ENCODE peak calls at places on chromosomes 6 and 20, in six cellular contexts. F is A549, A is NB4, K is K562, V is HepG2, D is GM12878. Z is an unnamed sample.

GRCh38 chr6:84681693-84682326 is 82.6 kb downstream of the TBX18 start:
- DNase-seq in F (no peak), K (peak; percentile 12), A (no peak), D (no peak), V (no peak), Z (no peak)

GRCh38 chr6:110529355-110529754 is 52.9 kb upstream of the SLC22A16 start:
- DNase-seq in A (peak; percentile 65), K (no peak), F (no peak), D (no peak), V (no peak), Z (peak; percentile 52)

GRCh38 chr6:163547287-163547686 is 132.8 kb downstream of the QKI start:
- DNase-seq in F (no peak), V (no peak), K (no peak), A (no peak), D (no peak), Z (no peak)

GRCh38 chr20:10501377-10501776 is 66.3 kb downstream of the SLX4IP start:
- DNase-seq in A (peak; percentile 97), V (no peak), D (no peak), F (no peak), K (peak; percentile 59), Z (no peak)

GRCh38 chr6:43809417-43810305 is 39.6 kb downstream of the VEGFA start:
- DNase-seq in A (peak; percentile 48), K (peak; percentile 75), F (peak; percentile 28), D (no peak), V (peak; percentile 45), Z (peak; percentile 2)

GRCh38 chr6:157273756-157274088 is 49.6 kb downstream of the TMEM242 start:
- DNase-seq in D (no peak), K (peak; percentile 77), F (peak; percentile 70), V (peak; percentile 41), A (peak; percentile 73), Z (no peak)

GRCh38 chr20:40251284-40251932 is 437.6 kb downstream of the MAFB start:
- DNase-seq in D (no peak), K (peak; percentile 51), F (peak; percentile 4), A (peak; percentile 62), V (peak; percentile 70), Z (peak; percentile 17)

GRCh38 chr20:7950387-7950786 is 10.1 kb upstream of the HAO1 start:
- DNase-seq in K (no peak), V (no peak), A (no peak), D (no peak), F (no peak), Z (no peak)

GRCh38 chr6:139117734-139118133 is 17.1 kb upstream of the HECA start:
- DNase-seq in A (no peak), V (no peak), D (no peak), K (no peak), F (no peak), Z (no peak)

GRCh38 chr20:23179766-23180403 is 93.8 kb upstream of the CD93 start:
- DNase-seq in A (no peak), F (no peak), K (no peak), V (no peak), D (no peak), Z (peak; percentile 49)

GRCh38 chr6:168648730-168649129 is 207.7 kb downstream of the SMOC2 start:
- DNase-seq in A (no peak), V (no peak), F (no peak), K (no peak), D (no peak), Z (no peak)

GRCh38 chr6:111793711-111794111 is 79.5 kb downstream of the FYN start:
- DNase-seq in V (peak; percentile 86), K (peak; percentile 48), F (no peak), A (peak; percentile 88), D (no peak), Z (no peak)

DNA sequence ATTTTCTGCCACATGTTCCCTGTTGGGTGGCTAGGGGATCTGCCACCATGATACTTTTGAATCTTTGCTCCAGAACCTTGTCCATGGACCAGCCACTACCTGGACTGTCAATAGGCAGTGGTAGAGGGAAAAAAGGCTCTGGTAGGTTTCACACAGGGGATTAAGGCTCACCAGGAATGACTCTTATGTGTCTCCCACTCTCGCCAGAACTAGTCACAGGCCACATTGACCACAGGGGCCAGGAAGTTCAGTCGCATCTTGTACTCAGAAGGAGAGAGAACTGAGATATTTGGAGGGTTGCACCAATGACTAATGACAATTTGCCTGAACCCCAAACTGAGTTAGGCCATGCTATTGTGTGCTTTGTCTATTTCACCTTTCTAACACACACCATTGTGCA is 23.6 kb upstream of the APCDD1L start:
- DNase-seq in A (peak; percentile 24), D (no peak), K (no peak), F (no peak), V (no peak), Z (no peak)
- TF ChIP-seq MYC in A (no peak), D (no peak), K (no peak), F (no peak), V (no peak), Z (no peak)

GRCh38 chr20:62472020-62472342 is 3.8 kb downstream of the GATA5 start:
- DNase-seq in A (no peak), K (no peak), D (no peak), F (no peak), V (no peak), Z (no peak)
- TF ChIP-seq MYC in A (no peak), K (no peak), D (no peak), F (no peak), V (peak; percentile 47), Z (no peak)

DNA sequence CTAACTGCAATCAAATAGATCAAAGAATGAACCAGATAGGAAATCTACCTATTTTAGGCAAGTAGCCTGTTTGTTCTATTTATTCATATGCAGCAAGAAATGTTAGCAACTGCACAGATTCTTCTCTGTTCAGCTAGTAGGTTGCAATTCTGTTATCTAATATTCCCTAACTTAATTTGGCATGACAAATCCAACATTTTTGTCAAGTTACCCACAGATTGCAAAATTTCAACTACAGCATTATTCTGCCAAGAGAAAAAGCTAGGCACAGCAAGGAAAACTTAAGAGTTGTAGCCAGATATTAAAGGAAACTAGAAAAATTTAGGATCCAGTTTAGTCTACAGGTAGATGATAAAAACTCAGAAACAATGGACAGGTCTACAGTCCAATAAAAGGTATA is 104.4 kb upstream of the SYNCRIP start:
- DNase-seq in A (no peak), V (no peak), F (no peak), K (no peak), D (no peak), Z (no peak)
- TF ChIP-seq MYC in A (no peak), V (no peak), F (no peak), K (no peak), D (no peak), Z (no peak)

GRCh38 chr6:149112976-149113375 is 204.5 kb upstream of the TAB2 start:
- DNase-seq in A (no peak), K (no peak), V (no peak), F (no peak), D (no peak), Z (no peak)
- TF ChIP-seq MYC in A (no peak), K (no peak), V (no peak), F (no peak), D (no peak), Z (no peak)

DNA sequence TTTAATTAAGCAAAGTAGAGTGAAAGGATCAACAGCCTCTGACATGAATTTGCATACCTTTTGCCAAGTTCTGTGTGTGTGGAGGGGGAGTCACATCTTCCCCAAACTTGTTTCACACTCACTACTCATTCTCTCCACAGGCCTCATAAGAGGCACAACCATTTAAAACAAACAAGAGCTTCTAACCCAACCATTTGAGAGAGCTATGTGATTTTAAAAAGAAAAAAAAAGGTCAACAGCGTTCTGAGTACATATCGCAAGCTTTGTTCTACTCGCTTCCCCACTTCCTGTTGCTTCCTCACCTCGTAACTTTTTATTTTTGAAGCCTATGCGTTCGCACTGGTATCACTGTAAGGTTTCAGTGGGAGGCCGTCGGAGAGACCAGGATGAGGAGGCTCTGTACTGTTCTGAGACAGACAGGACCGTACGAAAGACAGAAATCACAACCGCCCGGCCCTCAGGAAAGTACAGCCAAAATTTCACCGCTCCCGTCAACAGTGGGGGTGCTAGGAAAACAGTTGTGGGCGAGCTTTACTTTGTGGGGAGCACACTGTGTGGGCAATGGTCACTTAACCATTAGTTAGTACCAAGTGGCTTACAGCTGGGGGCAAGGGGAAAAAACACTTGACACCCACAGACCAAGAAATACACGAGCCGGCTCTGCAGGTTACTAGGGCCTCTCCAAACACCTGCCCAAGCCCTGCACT is 61.3 kb downstream of the TRERF1 start:
- DNase-seq in V (no peak), F (no peak), D (no peak), A (no peak), K (no peak), Z (no peak)
- TF ChIP-seq MYC in V (no peak), F (no peak), D (no peak), A (no peak), K (no peak), Z (no peak)

DNA sequence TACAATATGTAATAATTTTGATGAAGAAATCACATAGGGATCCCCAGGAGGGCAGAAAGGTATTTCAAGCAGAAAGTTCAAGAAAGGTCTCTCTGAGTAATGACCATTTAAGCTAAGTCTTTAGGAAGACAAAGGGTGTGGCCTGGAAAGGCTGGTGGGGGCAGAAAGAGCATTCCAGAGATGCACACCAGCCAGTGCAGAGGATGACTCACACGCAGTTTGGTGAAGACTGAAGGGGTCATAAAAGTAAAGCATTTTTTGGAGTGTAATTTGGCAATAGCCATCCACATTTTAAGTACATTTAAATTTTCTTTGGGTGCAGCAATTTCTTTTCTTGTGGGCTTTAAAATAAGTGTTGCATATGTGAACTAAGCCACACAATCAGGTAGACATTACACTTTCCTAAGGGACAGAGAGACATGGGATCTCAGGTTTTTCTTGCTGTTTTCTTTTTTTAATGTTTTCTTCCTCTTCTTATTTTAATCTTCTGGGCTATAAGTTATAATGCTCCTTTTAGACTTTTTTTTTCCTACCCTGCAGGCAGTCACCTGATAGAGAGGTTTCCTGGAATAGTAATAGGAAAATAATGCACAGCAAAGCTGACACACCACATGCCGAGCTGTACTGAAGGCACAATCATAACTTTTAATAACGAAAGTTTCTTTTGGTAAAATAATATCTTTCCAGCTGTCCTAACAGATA is 49.5 kb upstream of the PTPRK start:
- DNase-seq in D (no peak), V (no peak), A (no peak), F (peak; percentile 30), K (no peak), Z (peak; percentile 9)
- TF ChIP-seq MYC in D (no peak), V (no peak), A (no peak), F (no peak), K (no peak), Z (no peak)

DNA sequence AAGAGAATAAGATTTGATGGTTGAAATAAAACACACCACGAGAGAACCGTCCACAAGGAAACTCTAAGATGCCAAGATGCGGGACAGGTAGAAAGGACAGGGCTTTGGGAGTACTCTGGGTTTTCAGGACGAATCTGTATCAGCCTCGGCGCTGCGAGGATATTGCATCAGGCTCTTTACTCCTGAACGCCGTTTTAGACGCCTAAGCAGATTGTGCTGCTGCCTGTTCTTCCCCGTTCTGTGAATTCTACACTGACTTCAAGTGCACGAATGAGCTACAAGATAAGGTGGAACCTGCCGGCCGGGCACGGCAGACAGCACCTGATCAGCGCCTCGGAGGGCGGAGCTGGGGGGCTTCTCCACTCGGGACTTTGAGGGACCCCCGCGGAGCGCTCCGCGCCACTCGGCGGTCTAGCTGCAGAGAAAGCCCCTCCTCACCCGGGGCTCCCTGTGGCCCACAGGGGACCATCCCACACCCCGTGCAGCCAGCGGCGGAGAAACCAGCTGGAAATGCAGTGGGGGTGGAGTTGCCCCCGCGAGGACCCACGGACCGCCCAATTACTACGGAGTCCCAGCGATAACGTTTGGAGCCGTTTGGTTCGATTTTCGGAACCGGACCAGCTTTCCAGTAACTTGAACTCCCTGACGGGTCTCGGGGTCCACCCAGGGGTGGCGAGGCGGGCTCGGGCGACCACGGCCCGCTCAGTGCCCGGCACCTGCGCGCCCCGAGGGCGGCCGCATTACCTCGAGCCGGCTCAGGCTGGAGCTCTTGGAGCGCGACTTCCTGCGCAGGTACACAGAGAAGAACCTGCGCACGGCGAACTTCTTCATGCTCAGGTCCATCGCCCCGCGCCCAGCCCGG is 643 bp downstream of the RPS6KA2 start:
- DNase-seq in A (peak; percentile 63), F (no peak), D (no peak), K (no peak), V (no peak), Z (peak; percentile 60)
- TF ChIP-seq MYC in A (no peak), F (no peak), D (no peak), K (no peak), V (no peak), Z (no peak)